ENCODE peak calls at places on chromosomes 2 and 18, in four cellular contexts. G is HepG2, X is K562, H is GM12878. L is an unnamed sample.

GRCh38 chr2:71882949-71883472 is 264.7 kb downstream of the CYP26B1 start:
- DNase-seq in G (peak), X (peak), H (no peak), L (no peak)

GRCh38 chr2:148338544-148338943 is 306.0 kb upstream of the EPC2 start:
- DNase-seq in G (peak), X (no peak), H (no peak), L (no peak)

GRCh38 chr2:200592414-200593075 is 6.7 kb downstream of the AOX1 start:
- DNase-seq in G (peak), X (no peak), H (no peak), L (no peak)

GRCh38 chr2:100903534-100904258 is 83.8 kb downstream of the NPAS2 start:
- DNase-seq in G (no peak), X (no peak), H (no peak), L (no peak)

GRCh38 chr2:174596994-174597346 is 634 bp downstream of the WIPF1 start:
- DNase-seq in G (no peak), X (no peak), H (no peak), L (no peak)

GRCh38 chr2:218618102-218618860 is 10.6 kb downstream of the PLCD4 start:
- DNase-seq in G (peak), X (no peak), H (no peak), L (no peak)

GRCh38 chr18:8960740-8961657 is 141.5 kb upstream of the NDUFV2 start:
- DNase-seq in G (peak), X (no peak), H (no peak), L (no peak)

GRCh38 chr2:57878573-57878910 is 168.1 kb upstream of the VRK2 start:
- DNase-seq in G (no peak), X (no peak), H (no peak), L (no peak)

GRCh38 chr2:162297925-162298552 is 20.4 kb downstream of the IFIH1 start:
- DNase-seq in G (peak), X (peak), H (no peak), L (no peak)

GRCh38 chr18:75173125-75173432 is 35.9 kb downstream of the PTGR3 start:
- DNase-seq in G (peak), X (peak), H (peak), L (no peak)

GRCh38 chr2:3751281-3751680 is 47.9 kb downstream of the DCDC2C start:
- DNase-seq in G (no peak), X (no peak), H (no peak), L (no peak)

GRCh38 chr2:197191948-197192338 is 118.6 kb downstream of the ANKRD44 start:
- DNase-seq in G (no peak), X (no peak), H (no peak), L (no peak)

GRCh38 chr2:218727502-218728165 is 17.0 kb downstream of the TTLL4 start:
- DNase-seq in G (peak), X (peak), H (no peak), L (no peak)

GRCh38 chr2:227853765-227854271 is 17.6 kb upstream of the DAW1 start:
- DNase-seq in G (no peak), X (no peak), H (no peak), L (no peak)

GRCh38 chr2:163210430-163210918 is 371.9 kb upstream of the KCNH7 start:
- DNase-seq in G (no peak), X (no peak), H (no peak), L (no peak)

GRCh38 chr2:29022455-29023128 is 41.5 kb downstream of the TOGARAM2 start:
- DNase-seq in G (no peak), X (no peak), H (no peak), L (no peak)

GRCh38 chr2:127007652-127008051 is 99.3 kb downstream of the BIN1 start:
- DNase-seq in G (no peak), X (no peak), H (no peak), L (no peak)

GRCh38 chr2:98637401-98638144 is 29.2 kb downstream of the UNC50 start:
- DNase-seq in G (no peak), X (no peak), H (peak), L (no peak)

GRCh38 chr2:205745661-205746407 is 63.5 kb downstream of the NRP2 start:
- DNase-seq in G (no peak), X (no peak), H (no peak), L (no peak)

GRCh38 chr2:232511336-232511863 is 8.8 kb upstream of the PRSS56 start:
- DNase-seq in G (no peak), X (no peak), H (no peak), L (no peak)

GRCh38 chr18:50806208-50806616 is 13.6 kb downstream of the MRO start:
- DNase-seq in G (peak), X (peak), H (no peak), L (no peak)
- TF ChIP-seq POLR2AphosphoS5 in G (no peak), X (no peak), H (no peak), L (no peak)

GRCh38 chr2:213065583-213066444 is 85.6 kb downstream of the IKZF2 start:
- DNase-seq in G (no peak), X (no peak), H (no peak), L (no peak)

GRCh38 chr2:213069531-213069930 is 81.9 kb downstream of the IKZF2 start:
- DNase-seq in G (no peak), X (no peak), H (no peak), L (no peak)

GRCh38 chr2:213068681-213069359 is 82.6 kb downstream of the IKZF2 start:
- DNase-seq in G (no peak), X (no peak), H (no peak), L (no peak)

GRCh38 chr2:213066445-213066746 is 85.0 kb downstream of the IKZF2 start:
- DNase-seq in G (no peak), X (no peak), H (no peak), L (no peak)

GRCh38 chr2:213067888-213068287 is 83.5 kb downstream of the IKZF2 start:
- DNase-seq in G (no peak), X (no peak), H (no peak), L (no peak)
- TF ChIP-seq ATF3 in G (no peak), X (no peak), H (no peak), L (no peak)

GRCh38 chr2:101912545-101912944 is 79.2 kb upstream of the IL1R2 start:
- DNase-seq in G (no peak), X (no peak), H (peak), L (no peak)
- TF ChIP-seq USF2 in G (no peak), X (no peak), H (no peak), L (no peak)

GRCh38 chr2:226475650-226476049 is 324.0 kb downstream of the IRS1 start:
- DNase-seq in G (no peak), X (no peak), H (no peak), L (no peak)

GRCh38 chr2:226477221-226478120 is 322.1 kb downstream of the IRS1 start:
- DNase-seq in G (no peak), X (no peak), H (no peak), L (no peak)

GRCh38 chr2:226483143-226483542 is 316.5 kb downstream of the IRS1 start:
- DNase-seq in G (no peak), X (no peak), H (no peak), L (no peak)

GRCh38 chr2:226474131-226474530 is 325.5 kb downstream of the IRS1 start:
- DNase-seq in G (no peak), X (no peak), H (no peak), L (no peak)

DNA sequence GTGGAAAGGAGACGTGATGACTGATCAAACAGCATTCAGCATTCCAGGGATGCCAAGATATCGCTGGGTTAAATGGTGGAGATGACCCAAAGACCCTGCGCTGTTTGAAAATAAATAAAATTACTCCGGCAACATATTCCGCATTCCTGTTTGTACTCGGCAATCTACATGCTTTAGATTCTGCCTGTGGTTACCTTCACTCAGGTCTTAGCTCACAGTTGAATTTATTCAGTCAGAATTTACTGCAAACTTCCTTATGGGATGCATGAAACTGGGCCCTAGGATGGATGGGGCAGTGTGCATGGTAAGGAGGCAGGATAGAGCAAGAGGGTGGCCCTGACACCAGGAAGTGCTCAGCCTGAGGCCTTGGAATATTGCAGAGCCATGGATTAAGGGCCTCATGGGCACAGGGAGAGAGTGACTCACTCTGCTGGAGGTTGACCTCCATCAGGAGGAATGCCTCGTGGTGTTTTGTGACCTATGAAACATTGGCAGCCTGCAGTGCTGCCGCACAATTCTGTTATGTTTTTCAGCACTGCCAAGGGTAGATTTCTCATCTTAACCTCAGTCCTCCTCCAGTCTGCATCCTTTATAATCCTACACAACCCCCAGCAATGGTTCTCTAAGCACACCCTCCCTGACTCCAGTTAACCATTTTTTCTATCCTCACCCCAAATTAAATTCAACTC is 321.4 kb downstream of the IRS1 start:
- DNase-seq in G (peak), X (no peak), H (no peak), L (no peak)
- TF ChIP-seq POLR2AphosphoS5 in G (no peak), X (no peak), H (no peak), L (no peak)

GRCh38 chr2:230600285-230600684 is 112.4 kb upstream of the CAB39 start:
- DNase-seq in G (no peak), X (no peak), H (no peak), L (no peak)
- TF ChIP-seq ATF3 in G (no peak), X (no peak), H (no peak), L (no peak)

DNA sequence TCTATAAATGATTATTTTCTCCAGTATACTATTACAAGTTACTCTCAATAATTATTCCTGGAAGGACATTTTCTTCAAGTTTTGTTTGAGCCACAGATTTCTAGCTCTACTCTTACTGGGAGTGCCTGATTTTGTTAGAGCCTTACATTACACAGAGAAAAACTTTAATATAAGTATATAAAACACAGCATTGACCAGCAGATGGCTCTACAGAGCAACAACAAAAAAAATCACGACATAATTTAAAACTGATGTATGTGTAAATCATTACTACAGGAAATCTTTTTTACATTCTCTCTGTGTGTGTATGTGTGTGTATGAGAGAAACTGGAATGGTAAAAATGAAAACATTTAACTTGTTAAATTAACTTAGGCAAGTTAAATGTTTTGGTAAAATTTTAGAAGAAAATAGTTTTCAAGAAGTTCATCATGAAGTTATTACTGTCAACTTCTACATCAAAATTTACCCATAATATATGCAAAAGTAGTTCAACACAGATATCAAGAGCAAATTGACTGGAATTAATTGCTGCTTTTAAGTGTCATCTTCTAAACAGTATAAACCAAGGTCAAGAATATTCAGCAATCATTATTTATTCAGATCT is 103.3 kb downstream of the MDH1 start:
- DNase-seq in G (peak), X (peak), H (no peak), L (no peak)
- TF ChIP-seq USF2 in G (no peak), X (no peak), H (no peak), L (no peak)

DNA sequence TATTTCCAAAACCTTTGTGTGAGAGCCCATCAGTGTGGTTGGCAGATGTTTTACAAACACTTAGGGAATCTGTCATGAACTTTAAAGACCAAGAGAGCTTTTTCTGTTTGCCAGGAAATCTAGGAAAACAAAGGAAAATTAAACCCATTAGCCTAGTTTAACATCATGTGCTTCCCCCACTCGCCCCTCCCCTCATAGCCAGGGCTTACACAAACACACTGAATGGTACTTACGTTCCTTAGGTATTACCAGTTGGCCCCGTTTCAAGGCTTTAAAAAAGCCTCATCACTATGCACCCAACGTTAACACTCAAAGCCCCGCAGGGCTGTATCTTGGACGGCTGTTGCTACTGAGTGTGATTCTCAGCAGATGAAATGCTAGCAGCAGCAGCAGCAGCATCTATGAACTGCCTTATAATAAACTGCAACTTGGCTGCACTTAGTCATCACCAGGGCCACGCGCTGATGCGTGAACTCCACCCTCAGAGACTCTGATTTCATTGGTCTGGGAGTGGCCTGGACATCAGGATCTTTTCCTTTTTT is 20.1 kb upstream of the TTC39C start:
- DNase-seq in G (peak), X (no peak), H (no peak), L (no peak)
- TF ChIP-seq POLR2AphosphoS5 in G (no peak), X (no peak), H (no peak), L (no peak)

GRCh38 chr2:60484080-60484737 is 69.2 kb downstream of the BCL11A start:
- DNase-seq in G (peak), X (no peak), H (no peak), L (no peak)
- TF ChIP-seq ATF3 in G (no peak), X (no peak), H (no peak), L (no peak)

GRCh38 chr2:159185401-159186130 is 100.9 kb downstream of the WDSUB1 start:
- DNase-seq in G (peak), X (peak), H (peak), L (no peak)
- TF ChIP-seq USF2 in G (no peak), X (no peak), H (no peak), L (no peak)

GRCh38 chr2:62196278-62196901 is 475 bp downstream of the B3GNT2 start:
- DNase-seq in G (peak), X (peak), H (no peak), L (peak)

GRCh38 chr2:62197017-62197586 is 1.2 kb downstream of the B3GNT2 start:
- DNase-seq in G (peak), X (peak), H (no peak), L (no peak)

GRCh38 chr2:62194558-62195420 is 1.1 kb upstream of the B3GNT2 start:
- DNase-seq in G (peak), X (no peak), H (no peak), L (no peak)

GRCh38 chr2:62197609-62198236 is 1.8 kb downstream of the B3GNT2 start:
- DNase-seq in G (no peak), X (peak), H (no peak), L (peak)

DNA sequence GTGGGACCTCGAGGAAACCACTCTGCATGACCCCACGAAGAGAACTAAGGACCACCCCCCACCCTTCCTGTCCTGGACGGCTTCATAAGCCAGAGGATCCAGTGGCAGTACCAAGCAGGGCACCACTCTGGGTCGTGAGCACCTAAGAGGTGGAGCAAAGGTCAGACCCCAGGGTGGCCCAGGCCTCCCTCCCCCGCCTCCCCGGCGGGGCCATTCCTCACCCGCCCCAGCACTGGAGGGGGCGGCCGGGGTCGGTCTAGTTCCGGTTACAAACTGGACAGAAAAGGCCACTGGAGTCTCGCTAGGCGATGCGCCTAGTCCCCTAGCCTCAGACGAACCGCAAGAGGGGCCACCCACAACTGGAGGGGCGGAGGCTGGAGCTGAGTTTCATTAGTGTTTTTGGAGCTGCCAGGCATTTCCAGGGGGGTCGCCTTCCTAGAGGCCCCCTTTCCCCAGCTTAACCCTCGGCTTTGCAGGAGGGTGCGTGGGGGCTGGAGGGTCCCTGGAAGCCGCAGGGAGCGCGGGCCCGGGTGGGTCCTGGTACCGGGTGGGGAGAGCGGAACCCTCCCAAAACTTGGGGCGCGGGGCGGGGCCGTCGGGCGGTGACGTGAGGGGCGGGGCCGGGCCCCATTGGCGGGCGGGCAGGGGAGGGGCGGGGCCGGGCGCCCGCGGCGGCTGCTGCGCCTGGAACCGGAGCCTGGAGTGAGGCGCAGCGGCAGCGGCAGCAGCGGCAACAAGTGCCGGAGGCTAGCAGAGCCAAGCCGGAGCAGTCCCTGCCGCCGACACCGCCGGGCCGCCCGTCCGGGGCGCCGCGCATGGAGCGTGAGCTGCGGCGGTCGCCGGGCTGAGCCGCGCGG is at the start of gene B3GNT2:
- DNase-seq in G (peak), X (peak), H (no peak), L (peak)
- TF ChIP-seq POLR2AphosphoS5 in G (peak), X (peak), H (peak), L (peak)